ENCODE peak calls at places on chromosomes 3 and 15, in four cellular contexts. S is Panc1, U is astrocyte, A is psoas muscle. P is an unnamed sample. For H3K4me1, the result is how much of the 10 kb centered on the place peaks cover.

GRCh38 chr3:194682651-194683310 is 2.9 kb upstream of the FAM43A start:
- DNase-seq in S (peak), U (peak), A (peak), P (peak)

GRCh38 chr15:31362886-31363285 is 36.3 kb downstream of the KLF13 start:
- DNase-seq in S (no peak), U (no peak), A (no peak), P (no peak)

GRCh38 chr15:84645997-84646396 is 8.1 kb downstream of the WDR73 start:
- DNase-seq in S (no peak), U (no peak), A (no peak), P (no peak)

GRCh38 chr3:46693038-46693896 is at the start of gene ALS2CL:
- DNase-seq in S (no peak), U (no peak), A (peak), P (peak)

GRCh38 chr3:16060358-16060852 is 114.1 kb upstream of the GALNT15 start:
- DNase-seq in S (peak), U (peak), A (peak), P (no peak)

GRCh38 chr15:31239409-31239808 is 87.2 kb upstream of the KLF13 start:
- DNase-seq in S (no peak), U (no peak), A (no peak), P (peak)

GRCh38 chr15:78634251-78635145 is 6.5 kb downstream of the CHRNB4 start:
- DNase-seq in S (no peak), U (no peak), A (no peak), P (no peak)

GRCh38 chr3:16056210-16056607 is 118.3 kb upstream of the GALNT15 start:
- DNase-seq in S (no peak), U (no peak), A (peak), P (no peak)

GRCh38 chr3:36542186-36542585 is 161.9 kb downstream of the STAC start:
- DNase-seq in S (no peak), U (peak), A (no peak), P (no peak)

GRCh38 chr3:164375995-164376394 is 702.3 kb downstream of the SI start:
- DNase-seq in S (no peak), U (no peak), A (no peak), P (no peak)

GRCh38 chr3:60756636-60757035 is 494.6 kb downstream of the FHIT start:
- DNase-seq in S (no peak), U (peak), A (no peak), P (no peak)

GRCh38 chr3:33218446-33219174 is at the start of gene SUSD5:
- DNase-seq in S (no peak), U (peak), A (no peak), P (no peak)

GRCh38 chr15:76642671-76643070 is 262.5 kb downstream of the SCAPER start:
- DNase-seq in S (no peak), U (no peak), A (no peak), P (no peak)
- TF ChIP-seq CTCF in S (peak), U (peak), A (peak), P (no peak)

GRCh38 chr3:71541313-71541712 is 42.2 kb downstream of the FOXP1 start:
- DNase-seq in S (no peak), U (no peak), A (no peak), P (no peak)
- H3K4me1 ChIP-seq in S (under half), U (half or more), A (under half), P (under half)

DNA sequence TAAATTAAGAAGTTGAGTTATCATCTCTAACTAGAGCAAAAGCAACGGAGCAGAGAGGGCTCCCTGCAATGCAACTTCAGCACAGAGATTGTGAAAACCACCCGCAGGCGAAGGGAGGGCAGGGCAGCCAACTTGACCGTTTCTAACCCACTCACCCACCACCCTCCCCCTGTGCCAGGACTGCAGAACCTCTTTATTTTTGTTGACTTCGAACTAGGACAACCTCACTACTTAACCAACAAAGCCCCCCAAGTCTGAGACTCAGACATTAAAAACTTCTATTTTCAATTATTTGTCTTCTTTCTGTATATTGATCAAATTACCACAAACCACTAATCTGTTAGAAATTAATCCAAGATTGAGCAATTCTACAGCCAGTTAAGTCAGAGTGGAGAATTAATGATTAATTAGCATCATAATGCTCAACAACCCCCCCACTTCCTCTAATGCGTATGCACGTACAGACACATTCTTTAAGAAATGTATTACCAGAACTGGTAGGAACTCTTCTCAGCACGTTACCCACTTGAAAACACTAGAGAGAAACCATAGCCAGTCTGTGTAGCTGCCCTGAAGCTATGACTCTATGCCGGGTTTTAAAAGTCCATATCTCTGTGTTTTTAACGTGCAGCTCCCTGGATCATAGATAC is 2.0 kb downstream of the MGLL start:
- DNase-seq in S (no peak), U (no peak), A (peak), P (no peak)
- H3K4me3 ChIP-seq in S (no peak), U (no peak), A (peak), P (no peak)

GRCh38 chr3:135000465-135000864 is 205.4 kb downstream of the EPHB1 start:
- DNase-seq in S (no peak), U (no peak), A (no peak), P (no peak)

GRCh38 chr3:134992586-134992985 is 197.5 kb downstream of the EPHB1 start:
- DNase-seq in S (no peak), U (no peak), A (no peak), P (no peak)

GRCh38 chr3:134993011-134993410 is 198.0 kb downstream of the EPHB1 start:
- DNase-seq in S (no peak), U (no peak), A (no peak), P (no peak)

GRCh38 chr3:134998855-134999254 is 203.8 kb downstream of the EPHB1 start:
- DNase-seq in S (no peak), U (no peak), A (no peak), P (no peak)

GRCh38 chr3:134998158-134998557 is 203.1 kb downstream of the EPHB1 start:
- DNase-seq in S (no peak), U (no peak), A (no peak), P (no peak)
- TF ChIP-seq CTCF in S (no peak), U (no peak), A (no peak), P (no peak)

GRCh38 chr3:157438371-157438735 is 1.7 kb downstream of the PTX3 start:
- DNase-seq in S (no peak), U (peak), A (no peak), P (no peak)

GRCh38 chr3:157444789-157445188 is 8.1 kb downstream of the PTX3 start:
- DNase-seq in S (no peak), U (no peak), A (no peak), P (no peak)

GRCh38 chr3:157443873-157444770 is 7.5 kb downstream of the PTX3 start:
- DNase-seq in S (no peak), U (no peak), A (no peak), P (no peak)

GRCh38 chr3:157442729-157443128 is 6.1 kb downstream of the PTX3 start:
- DNase-seq in S (no peak), U (peak), A (no peak), P (no peak)

GRCh38 chr3:157441102-157441622 is 4.5 kb downstream of the PTX3 start:
- DNase-seq in S (no peak), U (no peak), A (no peak), P (no peak)
- H3K4me1 ChIP-seq in S (under half), U (under half), A (under half), P (under half)

P was measured in mucosa of descending colon.